ENCODE peak calls at places on chromosomes 6 and 20, in nine cellular contexts. One of them, this sample, is unnamed.

GRCh38 chr6:37725967-37726366 is 28.3 kb upstream of the MDGA1 start:
- DNase-seq in T-helper 2 cell treated with Interferon-gamma antibody and Interleukin-4, amounts not matched to agents 5 μg/mL and 100 μg/mL, for 36 hours: no peak
- DNase-seq in K562: no peak
- DNase-seq in renal cortical epithelial cell: peak
- DNase-seq in neuronal stem cell: no peak
- DNase-seq in substantia nigra: no peak
- DNase-seq in effector CD4-positive, alpha-beta T cell: no peak
- DNase-seq in AG10803: no peak
- DNase-seq in posterior vena cava: no peak
- DNase-seq in this sample: no peak

GRCh38 chr6:41560440-41561192 is 14.4 kb downstream of the FOXP4 start:
- DNase-seq in renal cortical epithelial cell: no peak
- DNase-seq in T-helper 2 cell treated with Interferon-gamma antibody and Interleukin-4, amounts not matched to agents 5 μg/mL and 100 μg/mL, for 36 hours: peak
- DNase-seq in K562: peak
- DNase-seq in effector CD4-positive, alpha-beta T cell: peak
- DNase-seq in substantia nigra: no peak
- DNase-seq in posterior vena cava: peak
- DNase-seq in neuronal stem cell: peak
- DNase-seq in AG10803: peak
- DNase-seq in this sample: no peak

GRCh38 chr6:157203764-157204163 is 119.6 kb downstream of the TMEM242 start:
- DNase-seq in effector CD4-positive, alpha-beta T cell: no peak
- DNase-seq in K562: no peak
- DNase-seq in renal cortical epithelial cell: no peak
- DNase-seq in T-helper 2 cell treated with Interferon-gamma antibody and Interleukin-4, amounts not matched to agents 5 μg/mL and 100 μg/mL, for 36 hours: no peak
- DNase-seq in AG10803: no peak
- DNase-seq in posterior vena cava: no peak
- DNase-seq in substantia nigra: no peak
- DNase-seq in neuronal stem cell: no peak
- DNase-seq in this sample: no peak

GRCh38 chr6:33963351-33963750 is 159.5 kb upstream of the MLN start:
- DNase-seq in effector CD4-positive, alpha-beta T cell: no peak
- DNase-seq in renal cortical epithelial cell: no peak
- DNase-seq in AG10803: no peak
- DNase-seq in neuronal stem cell: no peak
- DNase-seq in T-helper 2 cell treated with Interferon-gamma antibody and Interleukin-4, amounts not matched to agents 5 μg/mL and 100 μg/mL, for 36 hours: no peak
- DNase-seq in posterior vena cava: peak
- DNase-seq in K562: no peak
- DNase-seq in substantia nigra: no peak
- DNase-seq in this sample: no peak

GRCh38 chr6:127518710-127519468 is at the start of gene MTCL3:
- DNase-seq in K562: no peak
- DNase-seq in effector CD4-positive, alpha-beta T cell: no peak
- DNase-seq in AG10803: peak
- DNase-seq in neuronal stem cell: peak
- DNase-seq in T-helper 2 cell treated with Interferon-gamma antibody and Interleukin-4, amounts not matched to agents 5 μg/mL and 100 μg/mL, for 36 hours: peak
- DNase-seq in posterior vena cava: peak
- DNase-seq in renal cortical epithelial cell: peak
- DNase-seq in substantia nigra: peak
- DNase-seq in this sample: peak

GRCh38 chr6:40477246-40478126 is 109.7 kb downstream of the LRFN2 start:
- DNase-seq in renal cortical epithelial cell: no peak
- DNase-seq in posterior vena cava: no peak
- DNase-seq in K562: no peak
- DNase-seq in substantia nigra: no peak
- DNase-seq in T-helper 2 cell treated with Interferon-gamma antibody and Interleukin-4, amounts not matched to agents 5 μg/mL and 100 μg/mL, for 36 hours: peak
- DNase-seq in AG10803: no peak
- DNase-seq in neuronal stem cell: peak
- DNase-seq in effector CD4-positive, alpha-beta T cell: no peak
- DNase-seq in this sample: no peak

GRCh38 chr6:14442250-14442649 is 324.7 kb downstream of the CD83 start:
- DNase-seq in posterior vena cava: no peak
- DNase-seq in renal cortical epithelial cell: no peak
- DNase-seq in K562: no peak
- DNase-seq in T-helper 2 cell treated with Interferon-gamma antibody and Interleukin-4, amounts not matched to agents 5 μg/mL and 100 μg/mL, for 36 hours: no peak
- DNase-seq in AG10803: no peak
- DNase-seq in substantia nigra: peak
- DNase-seq in effector CD4-positive, alpha-beta T cell: no peak
- DNase-seq in neuronal stem cell: no peak
- DNase-seq in this sample: no peak

GRCh38 chr6:110564703-110565421 is 88.4 kb upstream of the SLC22A16 start:
- DNase-seq in neuronal stem cell: no peak
- DNase-seq in renal cortical epithelial cell: no peak
- DNase-seq in substantia nigra: no peak
- DNase-seq in posterior vena cava: no peak
- DNase-seq in T-helper 2 cell treated with Interferon-gamma antibody and Interleukin-4, amounts not matched to agents 5 μg/mL and 100 μg/mL, for 36 hours: no peak
- DNase-seq in effector CD4-positive, alpha-beta T cell: no peak
- DNase-seq in AG10803: no peak
- DNase-seq in K562: no peak
- DNase-seq in this sample: no peak

GRCh38 chr20:17960927-17961599 is 7.5 kb downstream of the SNX5 start:
- DNase-seq in substantia nigra: no peak
- DNase-seq in renal cortical epithelial cell: peak
- DNase-seq in AG10803: peak
- DNase-seq in posterior vena cava: no peak
- DNase-seq in K562: no peak
- DNase-seq in T-helper 2 cell treated with Interferon-gamma antibody and Interleukin-4, amounts not matched to agents 5 μg/mL and 100 μg/mL, for 36 hours: no peak
- DNase-seq in neuronal stem cell: no peak
- DNase-seq in effector CD4-positive, alpha-beta T cell: no peak
- DNase-seq in this sample: no peak

GRCh38 chr6:169499728-169500265 is 202.0 kb downstream of the WDR27 start:
- DNase-seq in T-helper 2 cell treated with Interferon-gamma antibody and Interleukin-4, amounts not matched to agents 5 μg/mL and 100 μg/mL, for 36 hours: no peak
- DNase-seq in AG10803: no peak
- DNase-seq in posterior vena cava: no peak
- DNase-seq in effector CD4-positive, alpha-beta T cell: no peak
- DNase-seq in renal cortical epithelial cell: no peak
- DNase-seq in substantia nigra: peak
- DNase-seq in neuronal stem cell: no peak
- DNase-seq in K562: no peak
- DNase-seq in this sample: no peak

GRCh38 chr6:169868458-169868857 is 117.0 kb downstream of the ERMARD start:
- DNase-seq in posterior vena cava: peak
- DNase-seq in renal cortical epithelial cell: no peak
- DNase-seq in AG10803: no peak
- DNase-seq in T-helper 2 cell treated with Interferon-gamma antibody and Interleukin-4, amounts not matched to agents 5 μg/mL and 100 μg/mL, for 36 hours: peak
- DNase-seq in neuronal stem cell: no peak
- DNase-seq in K562: no peak
- DNase-seq in substantia nigra: no peak
- DNase-seq in effector CD4-positive, alpha-beta T cell: peak
- DNase-seq in this sample: no peak

GRCh38 chr20:45588800-45589199 is 9.7 kb upstream of the WFDC8 start:
- DNase-seq in effector CD4-positive, alpha-beta T cell: no peak
- DNase-seq in neuronal stem cell: no peak
- DNase-seq in T-helper 2 cell treated with Interferon-gamma antibody and Interleukin-4, amounts not matched to agents 5 μg/mL and 100 μg/mL, for 36 hours: no peak
- DNase-seq in K562: no peak
- DNase-seq in AG10803: no peak
- DNase-seq in substantia nigra: no peak
- DNase-seq in renal cortical epithelial cell: no peak
- DNase-seq in posterior vena cava: no peak
- DNase-seq in this sample: no peak

GRCh38 chr20:16518784-16519084 is 54.5 kb downstream of the KIF16B start:
- DNase-seq in AG10803: no peak
- DNase-seq in neuronal stem cell: no peak
- DNase-seq in T-helper 2 cell treated with Interferon-gamma antibody and Interleukin-4, amounts not matched to agents 5 μg/mL and 100 μg/mL, for 36 hours: no peak
- DNase-seq in K562: no peak
- DNase-seq in posterior vena cava: no peak
- DNase-seq in substantia nigra: no peak
- DNase-seq in renal cortical epithelial cell: no peak
- DNase-seq in effector CD4-positive, alpha-beta T cell: no peak
- DNase-seq in this sample: no peak

GRCh38 chr6:169283924-169284323 is 30.3 kb upstream of the THBS2 start:
- DNase-seq in neuronal stem cell: no peak
- DNase-seq in T-helper 2 cell treated with Interferon-gamma antibody and Interleukin-4, amounts not matched to agents 5 μg/mL and 100 μg/mL, for 36 hours: no peak
- DNase-seq in effector CD4-positive, alpha-beta T cell: no peak
- DNase-seq in K562: no peak
- DNase-seq in AG10803: no peak
- DNase-seq in posterior vena cava: no peak
- DNase-seq in renal cortical epithelial cell: no peak
- DNase-seq in substantia nigra: no peak
- DNase-seq in this sample: no peak

GRCh38 chr6:119241124-119241491 is 108.5 kb downstream of the MAN1A1 start:
- DNase-seq in AG10803: peak
- DNase-seq in neuronal stem cell: no peak
- DNase-seq in posterior vena cava: no peak
- DNase-seq in substantia nigra: no peak
- DNase-seq in T-helper 2 cell treated with Interferon-gamma antibody and Interleukin-4, amounts not matched to agents 5 μg/mL and 100 μg/mL, for 36 hours: no peak
- DNase-seq in K562: no peak
- DNase-seq in renal cortical epithelial cell: peak
- DNase-seq in effector CD4-positive, alpha-beta T cell: no peak
- DNase-seq in this sample: peak